ENCODE peak calls at places on chromosomes 12 and 14, in six cellular contexts. J is AG04450, B is mucosa of descending colon, W is GM06990, Z is astrocyte of the spinal cord, X is AG09309. D is an unnamed sample.

GRCh38 chr12:47433876-47434275 is 272.0 kb downstream of the RPAP3 start:
- DNase-seq in W (no peak), X (no peak), B (no peak), J (no peak), Z (no peak), D (no peak)

GRCh38 chr14:53411110-53411509 is 258.0 kb upstream of the DDHD1 start:
- DNase-seq in Z (peak; percentile 64), X (peak; percentile 61), B (no peak), J (peak; percentile 97), W (no peak), D (no peak)

GRCh38 chr12:92556141-92556540 is 146.6 kb upstream of the PLEKHG7 start:
- DNase-seq in B (no peak), Z (no peak), X (no peak), J (no peak), W (no peak), D (no peak)

GRCh38 chr12:3633396-3633795 is 119.5 kb downstream of the CRACR2A start:
- DNase-seq in Z (no peak), W (no peak), B (no peak), X (no peak), J (no peak), D (no peak)

GRCh38 chr14:102394717-102395378 is 32.1 kb downstream of the TECPR2 start:
- DNase-seq in B (no peak), J (no peak), W (no peak), X (no peak), Z (no peak), D (no peak)

GRCh38 chr14:89351364-89351957 is 65.6 kb downstream of the FOXN3 start:
- DNase-seq in Z (peak; percentile 65), B (no peak), J (no peak), X (no peak), W (peak; percentile 71), D (no peak)

GRCh38 chr12:30959778-30960177 is 33.2 kb downstream of the TSPAN11 start:
- DNase-seq in J (no peak), W (no peak), Z (no peak), X (no peak), B (no peak), D (no peak)

GRCh38 chr14:90820958-90821357 is 4.7 kb upstream of the TTC7B start:
- DNase-seq in W (peak; percentile 67), J (no peak), B (no peak), Z (peak; percentile 50), X (peak; percentile 3), D (no peak)

GRCh38 chr14:72830786-72831583 is 62.9 kb downstream of the DPF3 start:
- DNase-seq in B (peak; percentile 81), W (no peak), Z (peak; percentile 15), X (no peak), J (no peak), D (peak; percentile 21)

GRCh38 chr14:77691259-77691658 is 16.6 kb downstream of the ALKBH1 start:
- DNase-seq in J (no peak), W (no peak), X (no peak), B (no peak), Z (no peak), D (no peak)

GRCh38 chr12:113002155-113002554 is 23.8 kb downstream of the OAS2 start:
- DNase-seq in B (no peak), Z (no peak), J (no peak), W (no peak), X (no peak), D (no peak)

GRCh38 chr12:58314610-58315009 is 373.2 kb downstream of the ATP23 start:
- DNase-seq in J (no peak), B (no peak), Z (peak; percentile 65), X (peak; percentile 29), W (no peak), D (no peak)

GRCh38 chr14:32654106-32654505 is 284.6 kb upstream of the NPAS3 start:
- DNase-seq in X (no peak), J (no peak), B (no peak), W (no peak), Z (no peak), D (no peak)

GRCh38 chr12:117897379-117898161 is 71.2 kb downstream of the KSR2 start:
- DNase-seq in B (no peak), J (no peak), W (no peak), X (no peak), Z (no peak), D (no peak)

GRCh38 chr14:95910628-95911027 is 34.0 kb downstream of the TUNAR start:
- DNase-seq in W (no peak), J (no peak), X (no peak), Z (no peak), B (no peak), D (no peak)

GRCh38 chr14:59424707-59425106 is 40.5 kb downstream of the GPR135 start:
- DNase-seq in W (no peak), X (no peak), J (no peak), B (no peak), Z (no peak), D (no peak)

GRCh38 chr12:42766754-42767153 is 177.2 kb upstream of the PRICKLE1 start:
- DNase-seq in J (no peak), X (no peak), Z (no peak), B (no peak), W (no peak), D (no peak)

GRCh38 chr12:95336387-95337067 is 118.9 kb downstream of the VEZT start:
- DNase-seq in Z (peak; percentile 89), W (no peak), B (no peak), J (peak; percentile 70), X (peak; percentile 66), D (peak; percentile 55)

GRCh38 chr14:71415404-71415690 is 508.1 kb downstream of the PCNX1 start:
- DNase-seq in B (no peak), X (no peak), W (no peak), Z (peak; percentile 55), J (peak; percentile 41), D (no peak)

GRCh38 chr12:93742086-93742934 is 65.1 kb downstream of the CRADD start:
- DNase-seq in Z (peak; percentile 73), W (peak; percentile 70), X (no peak), J (peak; percentile 10), B (peak; percentile 72), D (peak; percentile 65)
- TF ChIP-seq CTCF in Z (peak; percentile 30), W (peak; percentile 30), X (peak; percentile 25), J (peak; percentile 51), B (no peak), D (no peak)

GRCh38 chr14:104528496-104528895 is 51.1 kb upstream of the C14orf180 start:
- DNase-seq in B (peak; percentile 1), W (no peak), J (no peak), Z (no peak), X (no peak), D (no peak)

GRCh38 chr14:104530651-104531050 is 48.9 kb upstream of the C14orf180 start:
- DNase-seq in W (no peak), Z (no peak), X (no peak), J (no peak), B (peak; percentile 21), D (no peak)

GRCh38 chr14:104531421-104532190 is 48.0 kb upstream of the C14orf180 start:
- DNase-seq in Z (no peak), J (no peak), W (no peak), X (no peak), B (peak; percentile 23), D (no peak)

GRCh38 chr14:104527857-104528459 is 51.6 kb upstream of the C14orf180 start:
- DNase-seq in Z (no peak), J (no peak), B (no peak), W (no peak), X (no peak), D (no peak)

DNA sequence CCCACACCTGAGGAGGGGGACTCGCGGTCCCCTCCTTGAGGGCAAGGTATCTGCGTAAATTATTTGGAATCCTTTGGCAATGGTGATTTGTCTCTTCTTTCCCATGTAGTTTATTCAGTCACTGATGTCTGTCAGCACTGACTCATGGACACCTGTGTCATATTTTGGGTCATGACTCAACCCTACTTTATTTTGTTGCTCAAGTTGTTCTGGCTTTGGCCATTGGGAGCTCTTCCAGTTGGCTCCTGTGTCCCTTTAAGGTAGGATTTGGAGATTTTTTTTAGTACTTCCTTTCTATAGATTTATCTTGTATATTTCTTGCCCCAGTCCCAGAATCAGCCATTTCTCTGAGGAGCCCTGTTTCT is 47.4 kb upstream of the C14orf180 start:
- DNase-seq in Z (no peak), B (no peak), X (no peak), W (no peak), J (no peak), D (no peak)
- TF ChIP-seq CTCF in Z (no peak), B (no peak), X (no peak), W (no peak), J (no peak), D (no peak)

GRCh38 chr12:127304751-127305725 is 961.9 kb upstream of the TMEM132C start:
- DNase-seq in B (no peak), X (no peak), J (no peak), Z (no peak), W (no peak), D (no peak)

GRCh38 chr12:127310548-127310947 is 956.4 kb upstream of the TMEM132C start:
- DNase-seq in J (no peak), W (no peak), Z (no peak), X (no peak), B (no peak), D (no peak)

GRCh38 chr12:127306604-127307215 is 960.3 kb upstream of the TMEM132C start:
- DNase-seq in Z (peak; percentile 9), B (no peak), J (no peak), W (no peak), X (peak; percentile 88), D (no peak)

GRCh38 chr12:127311695-127312364 is 955.1 kb upstream of the TMEM132C start:
- DNase-seq in Z (no peak), X (no peak), B (no peak), W (no peak), J (no peak), D (no peak)

DNA sequence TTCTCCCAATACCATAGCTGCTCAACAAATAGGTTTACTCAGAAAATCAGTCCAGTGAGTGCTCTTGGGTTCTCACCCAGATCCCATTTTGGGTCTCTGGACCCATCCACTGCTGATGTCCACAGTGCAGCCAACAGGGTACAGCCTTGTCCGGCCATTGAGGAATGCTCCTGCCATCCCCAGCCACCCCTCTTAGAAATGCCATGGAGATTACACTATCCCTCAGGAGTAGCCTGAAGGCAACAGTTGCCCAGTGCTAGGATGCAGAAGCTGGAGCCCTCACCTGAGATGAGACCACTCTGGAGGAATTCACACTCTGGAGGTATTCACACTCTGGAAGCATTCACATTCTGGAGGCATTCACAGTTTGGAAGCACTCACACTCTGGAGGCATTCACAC is 958.8 kb upstream of the TMEM132C start:
- DNase-seq in Z (no peak), X (no peak), W (no peak), B (no peak), J (no peak), D (no peak)
- TF ChIP-seq CTCF in Z (no peak), X (no peak), W (no peak), B (no peak), J (no peak), D (no peak)

GRCh38 chr12:28540324-28540714 is 350.1 kb downstream of the CCDC91 start:
- DNase-seq in Z (no peak), J (no peak), W (no peak), B (no peak), X (no peak), D (no peak)

GRCh38 chr12:28539691-28540323 is 349.6 kb downstream of the CCDC91 start:
- DNase-seq in W (no peak), X (no peak), Z (no peak), B (no peak), J (no peak), D (no peak)

GRCh38 chr12:28537474-28537873 is 347.2 kb downstream of the CCDC91 start:
- DNase-seq in W (no peak), Z (no peak), X (no peak), B (no peak), J (no peak), D (no peak)

GRCh38 chr12:28535216-28535615 is 345.0 kb downstream of the CCDC91 start:
- DNase-seq in W (no peak), J (no peak), B (no peak), Z (peak; percentile 46), X (peak; percentile 44), D (no peak)

GRCh38 chr12:28536088-28536487 is 345.8 kb downstream of the CCDC91 start:
- DNase-seq in W (no peak), Z (peak; percentile 61), X (peak; percentile 73), J (peak; percentile 42), B (no peak), D (no peak)
- TF ChIP-seq CTCF in W (no peak), Z (no peak), X (peak; percentile 10), J (peak; percentile 28), B (no peak), D (no peak)

D was measured in nephron progenitor cell.